ENCODE peak calls at places on chromosomes 5 and 9, in four cellular contexts. N is left ventricle myocardium inferior, M is lung, X is OCI-LY7. A is an unnamed sample. For H3K4me1, the result is how much of the 10 kb centered on the place peaks cover.

GRCh38 chr5:152404494-152404893 is 585 bp downstream of the NMUR2 start:
- DNase-seq in N (no peak), M (no peak), X (no peak), A (no peak)

GRCh38 chr9:76761448-76761847 is 2.8 kb upstream of the PCA3 start:
- DNase-seq in N (no peak), M (no peak), X (peak), A (no peak)

GRCh38 chr5:145598184-145598583 is 237.0 kb downstream of the PRELID2 start:
- DNase-seq in N (no peak), M (no peak), X (no peak), A (no peak)

GRCh38 chr5:45399041-45399440 is 297.1 kb downstream of the HCN1 start:
- DNase-seq in N (no peak), M (no peak), X (no peak), A (no peak)

GRCh38 chr9:131275332-131276106 is 791 bp downstream of the FAM78A start:
- DNase-seq in N (peak), M (no peak), X (peak), A (no peak)

GRCh38 chr9:137296214-137297059 is 5.6 kb downstream of the NRARP start:
- DNase-seq in N (peak), M (no peak), X (no peak), A (peak)

GRCh38 chr5:139670369-139671095 is 22.4 kb downstream of the CXXC5 start:
- DNase-seq in N (no peak), M (no peak), X (peak), A (peak)

GRCh38 chr5:5291357-5291756 is 131.1 kb upstream of the ICE1 start:
- DNase-seq in N (no peak), M (no peak), X (no peak), A (no peak)

GRCh38 chr5:141245250-141245717 is at the start of gene PCDHB15:
- DNase-seq in N (peak), M (no peak), X (no peak), A (peak)

GRCh38 chr9:131310833-131311554 is 21.5 kb downstream of the PLPP7 start:
- DNase-seq in N (peak), M (no peak), X (peak), A (no peak)

GRCh38 chr9:13941686-13942085 is 372.3 kb downstream of the NFIB start:
- DNase-seq in N (no peak), M (no peak), X (no peak), A (no peak)

GRCh38 chr5:36323926-36324781 is 22.5 kb upstream of the RANBP3L start:
- DNase-seq in N (peak), M (no peak), X (no peak), A (no peak)

GRCh38 chr5:53030828-53031425 is 41.8 kb downstream of the ITGA2 start:
- DNase-seq in N (no peak), M (no peak), X (no peak), A (no peak)

GRCh38 chr9:127248241-127248640 is 16.3 kb upstream of the GARNL3 start:
- DNase-seq in N (no peak), M (no peak), X (no peak), A (no peak)

GRCh38 chr5:73814234-73814846 is 188.3 kb downstream of the ARHGEF28 start:
- DNase-seq in N (no peak), M (no peak), X (no peak), A (no peak)

GRCh38 chr9:93080406-93080805 is 15.6 kb upstream of the CARD19 start:
- DNase-seq in N (no peak), M (no peak), X (no peak), A (peak)

GRCh38 chr9:108780949-108781734 is 74.6 kb downstream of the ACTL7B start:
- DNase-seq in N (no peak), M (no peak), X (no peak), A (no peak)

GRCh38 chr5:170077526-170077925 is 28.2 kb upstream of the FOXI1 start:
- DNase-seq in N (no peak), M (no peak), X (no peak), A (no peak)

GRCh38 chr9:111386386-111386785 is 56.4 kb upstream of the OR2K2 start:
- DNase-seq in N (no peak), M (no peak), X (no peak), A (no peak)

GRCh38 chr9:114504341-114505186 is 709 bp downstream of the WHRN start:
- DNase-seq in N (peak), M (peak), X (no peak), A (peak)

GRCh38 chr9:109331353-109331752 is 10.5 kb upstream of the EPB41L4B start:
- DNase-seq in N (peak), M (peak), X (no peak), A (peak)

GRCh38 chr9:124353811-124354274 is 61.4 kb downstream of the PSMB7 start:
- DNase-seq in N (no peak), M (no peak), X (no peak), A (no peak)

GRCh38 chr5:114361724-114362196 is at the start of gene KCNN2:
- DNase-seq in N (peak), M (peak), X (no peak), A (peak)

GRCh38 chr9:82606761-82607382 is 456.1 kb downstream of the RASEF start:
- DNase-seq in N (no peak), M (peak), X (peak), A (no peak)

GRCh38 chr9:36995927-36996471 is 38.1 kb downstream of the PAX5 start:
- DNase-seq in N (peak), M (no peak), X (peak), A (peak)

GRCh38 chr9:129140397-129141065 is 29.3 kb downstream of the PTPA start:
- DNase-seq in N (peak), M (no peak), X (peak), A (peak)

GRCh38 chr5:36530249-36530648 is 76.2 kb upstream of the SLC1A3 start:
- DNase-seq in N (no peak), M (no peak), X (no peak), A (no peak)

GRCh38 chr9:76310577-76310976 is 83.6 kb downstream of the RFK start:
- DNase-seq in N (no peak), M (no peak), X (no peak), A (no peak)

GRCh38 chr5:462051-462481 is 19.1 kb downstream of the EXOC3 start:
- DNase-seq in N (peak), M (no peak), X (no peak), A (peak)

GRCh38 chr5:170278611-170279500 is 18.7 kb downstream of the LCP2 start:
- DNase-seq in N (peak), M (peak), X (peak), A (no peak)

GRCh38 chr9:109776391-109776790 is 3.6 kb upstream of the PALM2AKAP2 start:
- DNase-seq in N (no peak), M (no peak), X (no peak), A (no peak)

GRCh38 chr9:116027951-116028350 is 125.6 kb upstream of the PAPPA start:
- DNase-seq in N (no peak), M (no peak), X (no peak), A (no peak)

GRCh38 chr9:70519912-70520724 is 105.7 kb upstream of the KLF9 start:
- DNase-seq in N (no peak), M (no peak), X (no peak), A (no peak)

GRCh38 chr9:133823189-133824105 is 85.3 kb upstream of the SARDH start:
- DNase-seq in N (no peak), M (no peak), X (peak), A (no peak)

GRCh38 chr5:36198281-36198680 is 43.4 kb downstream of the NADK2 start:
- DNase-seq in N (no peak), M (no peak), X (no peak), A (no peak)

GRCh38 chr5:9337908-9338307 is 208.0 kb downstream of the SEMA5A start:
- DNase-seq in N (no peak), M (no peak), X (no peak), A (no peak)

GRCh38 chr5:151094054-151094858 is 13.4 kb upstream of the TNIP1 start:
- DNase-seq in N (no peak), M (no peak), X (no peak), A (no peak)
- H3K4me1 ChIP-seq in N (half or more), M (under half), X (under half), A (under half)

GRCh38 chr5:172133359-172134029 is 54.5 kb downstream of the STK10 start:
- DNase-seq in N (no peak), M (peak), X (no peak), A (no peak)
- H3K27ac ChIP-seq in N (no peak), M (no peak), X (no peak), A (no peak)

GRCh38 chr5:132807163-132807838 is 5.8 kb upstream of the SOWAHA start:
- DNase-seq in N (no peak), M (no peak), X (no peak), A (no peak)
- TF ChIP-seq CTCF in N (no peak), M (no peak), X (no peak), A (no peak)

GRCh38 chr5:135715267-135716050 is 119.0 kb upstream of the SLC25A48 start:
- DNase-seq in N (no peak), M (no peak), X (no peak), A (no peak)
- H3K4me1 ChIP-seq in N (under half), M (under half), X (under half), A (under half)

DNA sequence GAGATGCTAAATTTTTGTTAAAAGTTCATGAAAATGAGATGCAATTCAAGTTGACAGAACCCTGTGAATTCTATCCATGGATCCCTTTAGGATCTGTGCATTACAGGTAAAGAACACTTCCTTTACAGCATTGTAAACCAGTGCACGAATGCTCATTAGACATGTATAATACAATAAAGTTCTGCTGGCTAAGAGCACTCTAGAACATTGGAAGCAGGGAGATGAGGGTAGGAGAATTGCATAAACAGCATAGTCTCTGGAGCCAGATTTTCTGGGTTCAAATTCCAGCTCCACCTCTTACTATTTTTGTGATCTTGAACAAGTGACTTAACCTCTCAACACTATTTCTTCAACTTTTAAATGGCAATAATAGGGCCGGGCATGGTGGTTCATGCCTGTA is 300.2 kb downstream of the NTRK2 start:
- DNase-seq in N (no peak), M (no peak), X (no peak), A (no peak)
- H3K27ac ChIP-seq in N (no peak), M (no peak), X (no peak), A (no peak)

A was measured in pancreas.